ENCODE peak calls at places on chromosomes 2 and 18, in four cellular contexts. N is GM12891; K is stimulated activated CD4-positive, alpha-beta T cell treated with anti-CD3 and anti-CD28 coated beads, Interleukin-2, amount 100 ng/mL, for 48 hours; L is dorsolateral prefrontal cortex. V is an unnamed sample.
A peak's percentile ranks its signal among the peaks of the same experiment; 100 is the strongest.

GRCh38 chr2:192148620-192149321 is 46.0 kb downstream of the TMEFF2 start:
- DNase-seq in L (no peak), N (no peak), K (no peak), V (no peak)

GRCh38 chr2:5673148-5673860 is 18.9 kb upstream of the SOX11 start:
- DNase-seq in N (no peak), L (no peak), K (no peak), V (no peak)

GRCh38 chr2:5908030-5908429 is 215.8 kb downstream of the SOX11 start:
- DNase-seq in N (no peak), L (no peak), K (no peak), V (no peak)

GRCh38 chr2:218397502-218398436 is 1.9 kb upstream of the CTDSP1 start:
- DNase-seq in L (peak; percentile 46), K (peak; percentile 37), N (no peak), V (no peak)

GRCh38 chr2:129456681-129457080 is 522.8 kb upstream of the RAB6C start:
- DNase-seq in L (no peak), K (no peak), N (no peak), V (no peak)

GRCh38 chr2:126880262-126880800 is 18.4 kb upstream of the TEX51 start:
- DNase-seq in N (no peak), L (no peak), K (no peak), V (no peak)

GRCh38 chr18:13563390-13563805 is 163.0 kb downstream of the FAM210A start:
- DNase-seq in N (no peak), K (no peak), L (peak; percentile 66), V (no peak)

GRCh38 chr2:128396500-128396891 is 77.8 kb upstream of the HS6ST1 start:
- DNase-seq in K (no peak), L (no peak), N (no peak), V (no peak)

GRCh38 chr2:95030496-95030895 is 5.0 kb downstream of the MAL start:
- DNase-seq in N (no peak), K (no peak), L (no peak), V (no peak)

GRCh38 chr2:2934030-2934429 is 443.6 kb downstream of the EIPR1 start:
- DNase-seq in L (no peak), K (no peak), N (no peak), V (no peak)

GRCh38 chr2:130949954-130950353 is 113.2 kb downstream of the ARHGEF4 start:
- DNase-seq in N (no peak), L (no peak), K (no peak), V (no peak)

GRCh38 chr2:96325884-96326255 is 753 bp downstream of the ITPRIPL1 start:
- DNase-seq in L (no peak), N (no peak), K (peak; percentile 31), V (no peak)

GRCh38 chr2:11984556-11985158 is 238.2 kb downstream of the LPIN1 start:
- DNase-seq in L (no peak), N (no peak), K (no peak), V (no peak)

GRCh38 chr2:230473378-230473777 is 57.4 kb downstream of the SP100 start:
- DNase-seq in N (no peak), K (no peak), L (no peak), V (no peak)

GRCh38 chr2:135219226-135219625 is 167.1 kb downstream of the RAB3GAP1 start:
- DNase-seq in K (no peak), N (no peak), L (no peak), V (no peak)

GRCh38 chr2:212683346-212683745 is 144.7 kb upstream of the ERBB4 start:
- DNase-seq in N (no peak), L (no peak), K (no peak), V (no peak)

GRCh38 chr2:44330801-44331200 is 30.5 kb downstream of the PREPL start:
- DNase-seq in K (no peak), N (no peak), L (no peak), V (no peak)

GRCh38 chr2:113060396-113060795 is 1.4 kb downstream of the IL36RN start:
- DNase-seq in N (no peak), K (no peak), L (no peak), V (no peak)

GRCh38 chr2:120703330-120703994 is 32.2 kb upstream of the GLI2 start:
- DNase-seq in K (no peak), L (no peak), N (no peak), V (no peak)

GRCh38 chr2:31136732-31137131 is 1.5 kb downstream of the GALNT14 start:
- DNase-seq in N (no peak), K (no peak), L (no peak), V (no peak)

GRCh38 chr18:49656098-49656591 is 94.3 kb downstream of the LIPG start:
- DNase-seq in L (no peak), N (no peak), K (no peak), V (no peak)

GRCh38 chr2:402206-402605 is 114.3 kb upstream of the ALKAL2 start:
- DNase-seq in K (no peak), L (no peak), N (no peak), V (no peak)

GRCh38 chr18:70329076-70329475 is 40.2 kb downstream of the SOCS6 start:
- DNase-seq in K (no peak), L (no peak), N (no peak), V (no peak)

GRCh38 chr2:10091182-10091932 is 11.1 kb upstream of the CYS1 start:
- DNase-seq in K (no peak), N (no peak), L (no peak), V (no peak)

GRCh38 chr2:24304098-24304497 is 56.2 kb downstream of the ITSN2 start:
- DNase-seq in K (no peak), N (no peak), L (peak; percentile 42), V (peak; percentile 21)

GRCh38 chr2:45233301-45233700 is 224.0 kb upstream of the SIX2 start:
- DNase-seq in N (no peak), K (no peak), L (no peak), V (no peak)

GRCh38 chr2:138059967-138060635 is 95.8 kb downstream of the HNMT start:
- DNase-seq in L (no peak), N (no peak), K (no peak), V (no peak)

GRCh38 chr2:229901819-229902218 is 20.0 kb downstream of the TRIP12 start:
- DNase-seq in N (no peak), K (no peak), L (no peak), V (no peak)

GRCh38 chr2:191038741-191039140 is 24.8 kb upstream of the STAT1 start:
- DNase-seq in L (no peak), K (no peak), N (no peak), V (no peak)

GRCh38 chr2:107785756-107786155 is 40.9 kb upstream of the RGPD4 start:
- DNase-seq in L (no peak), K (no peak), N (no peak), V (no peak)

V was measured in hypothalamus.